ENCODE peak calls at places on chromosomes 1 and 21, in six cellular contexts. V is AG04450, W is IMR-90, R is sigmoid colon, F is heart right ventricle, M is astrocyte of the spinal cord. N is an unnamed sample.

GRCh38 chr1:181179980-181180964 is 91.8 kb downstream of the IER5 start:
- DNase-seq in V (peak; percentile 63), W (peak; percentile 84), R (no peak), F (peak; percentile 58), M (peak; percentile 42), N (no peak)

GRCh38 chr21:45532826-45533730 is 9.2 kb downstream of the SLC19A1 start:
- DNase-seq in V (no peak), W (no peak), R (peak; percentile 59), F (no peak), M (no peak), N (peak; percentile 78)

GRCh38 chr1:47478090-47478489 is 40.2 kb downstream of the FOXD2 start:
- DNase-seq in V (no peak), W (no peak), R (no peak), F (no peak), M (no peak), N (no peak)

GRCh38 chr1:55860816-55861519 is 645.8 kb upstream of the USP24 start:
- DNase-seq in V (no peak), W (peak; percentile 17), R (no peak), F (no peak), M (no peak), N (no peak)

GRCh38 chr1:235919127-235919796 is 52.6 kb upstream of the LYST start:
- DNase-seq in V (no peak), W (no peak), R (no peak), F (no peak), M (peak; percentile 39), N (no peak)

GRCh38 chr21:34992736-34993135 is 56.4 kb downstream of the RUNX1 start:
- DNase-seq in V (no peak), W (peak; percentile 73), R (no peak), F (peak; percentile 15), M (peak; percentile 85), N (no peak)

GRCh38 chr1:61050541-61051454 is 31.6 kb upstream of the NFIA start:
- DNase-seq in V (no peak), W (no peak), R (peak; percentile 82), F (peak; percentile 80), M (no peak), N (no peak)

GRCh38 chr1:47755368-47755990 is 241.7 kb downstream of the TRABD2B start:
- DNase-seq in V (no peak), W (no peak), R (no peak), F (no peak), M (no peak), N (no peak)

GRCh38 chr1:2279882-2280281 is 51.8 kb downstream of the SKI start:
- DNase-seq in V (no peak), W (no peak), R (no peak), F (no peak), M (no peak), N (no peak)

GRCh38 chr21:26212220-26212619 is 41.6 kb upstream of the APP start:
- DNase-seq in V (no peak), W (no peak), R (no peak), F (no peak), M (no peak), N (no peak)

GRCh38 chr21:46413365-46413696 is 45.4 kb upstream of the DIP2A start:
- DNase-seq in V (no peak), W (no peak), R (peak; percentile 19), F (no peak), M (no peak), N (no peak)

GRCh38 chr1:147162093-147162492 is 10.2 kb downstream of the PRKAB2 start:
- DNase-seq in V (no peak), W (no peak), R (no peak), F (no peak), M (no peak), N (no peak)

GRCh38 chr1:28246427-28246832 is 10.5 kb downstream of the ATP5IF1 start:
- DNase-seq in V (no peak), W (peak; percentile 47), R (no peak), F (no peak), M (no peak), N (no peak)

GRCh38 chr1:226939439-226940028 is 560 bp upstream of the COQ8A start:
- DNase-seq in V (no peak), W (no peak), R (peak; percentile 84), F (peak; percentile 77), M (no peak), N (no peak)

GRCh38 chr21:25885405-25885804 is 150.6 kb downstream of the GABPA start:
- DNase-seq in V (no peak), W (no peak), R (no peak), F (no peak), M (no peak), N (no peak)

GRCh38 chr1:244154882-244155531 is 103.9 kb downstream of the ZBTB18 start:
- DNase-seq in V (no peak), W (no peak), R (peak; percentile 81), F (no peak), M (peak; percentile 33), N (no peak)

GRCh38 chr1:231315887-231316286 is 21.8 kb downstream of the EXOC8 start:
- DNase-seq in V (no peak), W (peak; percentile 9), R (no peak), F (peak; percentile 36), M (peak; percentile 11), N (no peak)

GRCh38 chr1:17365271-17365670 is 6.7 kb upstream of the PADI6 start:
- DNase-seq in V (no peak), W (no peak), R (no peak), F (no peak), M (no peak), N (no peak)

GRCh38 chr1:208919371-208919770 is 664.1 kb upstream of the CAMK1G start:
- DNase-seq in V (no peak), W (no peak), R (no peak), F (no peak), M (no peak), N (no peak)

GRCh38 chr1:26900001-26900814 is at the start of gene GPATCH3:
- DNase-seq in V (peak; percentile 88), W (peak; percentile 91), R (peak; percentile 97), F (peak; percentile 92), M (peak; percentile 93), N (no peak)

GRCh38 chr1:58183286-58183685 is 363.2 kb downstream of the OMA1 start:
- DNase-seq in V (no peak), W (no peak), R (no peak), F (no peak), M (no peak), N (no peak)

GRCh38 chr1:98985687-98986086 is 19.0 kb downstream of the PLPPR5 start:
- DNase-seq in V (no peak), W (no peak), R (no peak), F (no peak), M (no peak), N (no peak)

GRCh38 chr1:59354754-59355337 is 58.0 kb downstream of the FGGY start:
- DNase-seq in V (no peak), W (no peak), R (no peak), F (no peak), M (no peak), N (no peak)

GRCh38 chr21:45880097-45881068 is 101.2 kb upstream of the COL6A1 start:
- DNase-seq in V (no peak), W (peak; percentile 58), R (peak; percentile 76), F (peak; percentile 65), M (peak; percentile 73), N (peak; percentile 86)

GRCh38 chr1:245893025-245893424 is 614.1 kb downstream of the SMYD3 start:
- DNase-seq in V (no peak), W (no peak), R (no peak), F (no peak), M (no peak), N (no peak)

GRCh38 chr1:153259387-153259786 is at the start of gene LORICRIN:
- DNase-seq in V (no peak), W (no peak), R (no peak), F (no peak), M (no peak), N (no peak)
- TF ChIP-seq CTCF in V (no peak), W (no peak), R (no peak), F (no peak), M (no peak), N (no peak)

DNA sequence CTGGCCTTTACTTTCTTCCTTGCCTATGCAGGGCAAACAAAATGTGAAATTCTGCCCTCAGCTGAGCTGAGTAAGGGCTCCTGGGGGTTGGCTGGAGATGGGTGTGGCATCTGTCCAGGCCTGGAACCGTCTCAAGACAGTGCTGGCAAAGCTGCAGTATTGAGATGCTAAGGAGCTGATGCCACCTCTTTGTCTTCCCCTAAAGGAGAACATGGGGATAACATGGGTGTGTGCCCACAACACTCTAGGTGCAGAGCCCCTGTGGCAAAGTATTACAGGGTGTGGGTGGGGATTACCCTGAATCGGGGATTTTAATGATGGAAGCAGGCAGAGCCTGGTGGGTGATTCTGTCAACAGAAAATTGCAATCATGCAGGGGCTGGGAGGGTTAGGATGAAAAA is 2.5 kb upstream of the ST3GAL3 start:
- DNase-seq in V (no peak), W (no peak), R (no peak), F (peak; percentile 25), M (peak; percentile 43), N (no peak)
- TF ChIP-seq CTCF in V (no peak), W (no peak), R (no peak), F (no peak), M (peak; percentile 25), N (peak; percentile 33)

DNA sequence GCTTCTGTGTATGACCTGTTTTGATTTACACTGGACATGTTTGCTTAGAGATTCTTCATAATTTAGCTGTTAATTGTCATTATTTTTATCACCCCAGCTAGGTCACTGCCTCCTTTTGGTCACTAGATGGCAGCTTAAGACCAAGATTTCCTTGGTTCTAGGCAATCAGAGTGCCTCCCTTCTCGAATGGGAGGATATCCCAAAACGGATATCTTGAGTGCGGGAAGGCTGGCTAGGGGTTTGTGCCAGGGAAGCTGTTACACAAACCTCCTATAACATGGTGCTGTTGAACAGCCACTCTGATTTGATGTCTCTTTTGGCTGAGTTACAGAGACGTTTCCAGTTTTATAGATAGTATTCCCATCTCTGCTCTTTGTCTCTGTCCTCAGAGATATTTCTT is 283.5 kb downstream of the S1PR1 start:
- DNase-seq in V (no peak), W (peak; percentile 26), R (no peak), F (no peak), M (peak; percentile 44), N (no peak)
- TF ChIP-seq CTCF in V (peak; percentile 77), W (peak; percentile 68), R (peak; percentile 62), F (peak; percentile 67), M (peak; percentile 81), N (peak; percentile 88)

DNA sequence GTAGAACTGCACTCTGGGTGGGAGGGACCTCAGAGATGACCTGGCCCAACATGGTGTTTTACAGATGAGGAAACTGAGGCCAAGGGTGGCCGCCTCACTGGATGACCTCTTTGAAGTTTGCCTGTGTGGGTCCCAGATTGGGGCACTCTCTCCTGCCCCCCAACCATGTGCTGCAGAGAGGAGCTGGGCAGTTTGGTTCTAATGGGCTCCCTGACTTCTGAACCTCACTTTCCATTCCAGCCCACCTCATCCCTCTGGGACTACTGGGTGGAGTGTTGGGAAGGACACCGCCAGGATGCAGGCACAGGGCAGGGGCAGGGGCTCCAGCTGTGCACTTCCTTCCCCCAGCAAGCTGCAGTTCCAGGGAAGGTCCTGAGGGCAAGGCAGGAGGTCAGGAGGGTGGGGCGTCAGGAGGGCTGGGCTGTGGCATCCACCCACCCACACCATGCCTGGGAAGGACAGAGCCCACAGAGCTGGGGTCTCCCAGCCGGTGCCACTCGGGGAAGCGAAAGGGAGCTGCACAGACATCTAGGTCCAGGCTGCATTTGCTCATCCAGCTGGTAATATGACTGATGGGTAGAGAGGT is 10.3 kb upstream of the EPS8L3 start:
- DNase-seq in V (no peak), W (no peak), R (peak; percentile 59), F (peak; percentile 22), M (no peak), N (peak; percentile 64)
- TF ChIP-seq CTCF in V (no peak), W (no peak), R (no peak), F (no peak), M (no peak), N (peak; percentile 41)

N was measured in chondrocyte.